ENCODE peak calls at places on chromosomes 1 and 21, in eight cellular contexts. T is colonic mucosa; Q is endodermal cell; D is left ventricle myocardium inferior; Z is cardiac muscle cell; S is transverse colon; E is CD8-positive, alpha-beta memory T cell; Y is uterus. R is an unnamed sample.

GRCh38 chr1:50978144-50978851 is 8.3 kb downstream of the CDKN2C start:
- DNase-seq in T (peak; percentile 76), Q (peak; percentile 92), D (peak; percentile 67), Z (peak; percentile 65), S (peak; percentile 70), E (no peak), Y (peak; percentile 53), R (peak; percentile 90)

GRCh38 chr21:45405271-45405818 is 380 bp downstream of the COL18A1 start:
- DNase-seq in T (no peak), Q (peak; percentile 67), D (peak; percentile 73), Z (peak; percentile 62), S (no peak), E (no peak), Y (no peak), R (peak; percentile 53)

GRCh38 chr21:25700741-25701140 is 34.0 kb downstream of the ATP5PF start:
- DNase-seq in T (no peak), Q (no peak), D (no peak), Z (no peak), S (no peak), E (no peak), Y (no peak), R (no peak)

GRCh38 chr1:22861764-22862440 is 110.8 kb downstream of the LACTBL1 start:
- DNase-seq in T (peak; percentile 30), Q (peak; percentile 79), D (no peak), Z (peak; percentile 90), S (peak; percentile 22), E (no peak), Y (no peak), R (no peak)

GRCh38 chr1:13682443-13682842 is 17.5 kb upstream of the PRDM2 start:
- DNase-seq in T (no peak), Q (no peak), D (no peak), Z (no peak), S (no peak), E (no peak), Y (no peak), R (no peak)

GRCh38 chr1:147631839-147632238 is 38.5 kb downstream of the ACP6 start:
- DNase-seq in T (no peak), Q (no peak), D (no peak), Z (no peak), S (no peak), E (no peak), Y (no peak), R (no peak)

GRCh38 chr1:32546611-32547010 is 7.4 kb downstream of the ZBTB8A start:
- DNase-seq in T (no peak), Q (no peak), D (no peak), Z (no peak), S (no peak), E (no peak), Y (no peak), R (no peak)

GRCh38 chr1:165411396-165411795 is 33.5 kb downstream of the RXRG start:
- DNase-seq in T (no peak), Q (no peak), D (no peak), Z (no peak), S (no peak), E (no peak), Y (no peak), R (no peak)

GRCh38 chr1:50332941-50333594 is 90.2 kb downstream of the DMRTA2 start:
- DNase-seq in T (peak; percentile 60), Q (peak; percentile 94), D (peak; percentile 59), Z (peak; percentile 69), S (peak; percentile 78), E (peak; percentile 40), Y (no peak), R (peak; percentile 58)

GRCh38 chr1:117216718-117217117 is 6.0 kb upstream of the VTCN1 start:
- DNase-seq in T (no peak), Q (no peak), D (no peak), Z (no peak), S (no peak), E (no peak), Y (no peak), R (no peak)

GRCh38 chr1:2862441-2863148 is 61.1 kb upstream of the TTC34 start:
- DNase-seq in T (no peak), Q (no peak), D (no peak), Z (no peak), S (no peak), E (no peak), Y (no peak), R (no peak)

GRCh38 chr21:31656199-31657095 is 3.0 kb upstream of the SOD1 start:
- DNase-seq in T (no peak), Q (no peak), D (no peak), Z (no peak), S (no peak), E (no peak), Y (no peak), R (peak; percentile 80)

GRCh38 chr1:210594605-210595004 is 265.9 kb downstream of the HHAT start:
- DNase-seq in T (no peak), Q (no peak), D (no peak), Z (no peak), S (no peak), E (no peak), Y (no peak), R (no peak)

GRCh38 chr1:227068883-227069282 is 128.8 kb downstream of the COQ8A start:
- DNase-seq in T (no peak), Q (no peak), D (no peak), Z (no peak), S (no peak), E (no peak), Y (no peak), R (no peak)

GRCh38 chr1:229027622-229028182 is 243.2 kb upstream of the RAB4A start:
- DNase-seq in T (no peak), Q (peak; percentile 79), D (no peak), Z (peak; percentile 95), S (peak; percentile 34), E (no peak), Y (peak; percentile 50), R (no peak)

GRCh38 chr1:196361112-196361714 is 247.0 kb downstream of the KCNT2 start:
- DNase-seq in T (no peak), Q (no peak), D (no peak), Z (peak; percentile 11), S (no peak), E (no peak), Y (no peak), R (peak; percentile 3)

GRCh38 chr1:215875712-215876111 is 308.6 kb downstream of the KCTD3 start:
- DNase-seq in T (no peak), Q (no peak), D (no peak), Z (no peak), S (no peak), E (no peak), Y (no peak), R (no peak)

GRCh38 chr1:213284626-213285025 is 233.6 kb downstream of the RPS6KC1 start:
- DNase-seq in T (no peak), Q (no peak), D (no peak), Z (peak; percentile 10), S (no peak), E (no peak), Y (no peak), R (no peak)

GRCh38 chr1:94218332-94218731 is 19.1 kb downstream of the ARHGAP29 start:
- DNase-seq in T (no peak), Q (no peak), D (no peak), Z (no peak), S (no peak), E (no peak), Y (no peak), R (no peak)
- H3K27me3 ChIP-seq in T (no peaks in the 10 kb centered on the region), Q (no peaks in the 10 kb centered on the region), D (no peaks in the 10 kb centered on the region), Z (no peaks in the 10 kb centered on the region), S (no peaks in the 10 kb centered on the region), E (no peaks in the 10 kb centered on the region), Y (no peaks in the 10 kb centered on the region), R (no peaks in the 10 kb centered on the region)

DNA sequence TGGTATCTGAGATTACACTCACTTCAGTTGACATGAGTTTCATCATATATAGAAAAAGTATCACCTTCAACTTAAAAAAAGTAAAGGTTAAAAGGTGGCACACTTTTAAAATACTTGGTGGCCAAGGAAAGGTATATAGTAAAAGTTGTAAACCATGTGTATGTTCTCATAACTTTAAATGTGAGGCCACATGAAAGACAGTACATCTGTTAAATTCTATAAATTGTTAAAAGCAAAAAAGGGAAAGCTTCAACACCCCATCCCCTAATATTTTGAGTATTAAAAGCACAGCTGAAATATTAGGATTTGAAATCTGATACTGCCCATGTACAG is 5.6 kb downstream of the IRF2BP2 start:
- DNase-seq in T (no peak), Q (no peak), D (no peak), Z (no peak), S (no peak), E (no peak), Y (no peak), R (no peak)
- H3K4me3 ChIP-seq in T (peak overlapping the region; percentile 85), Q (peak overlapping the region; percentile 92), D (peak overlapping the region; percentile 87), Z (peak overlapping the region; percentile 95), S (peak overlapping the region; percentile 89), E (peak overlapping the region; percentile 93), Y (peak overlapping the region; percentile 54), R (peak overlapping the region; percentile 74)

GRCh38 chr1:4275083-4275482 is 375.0 kb upstream of the C1orf174 start:
- DNase-seq in T (no peak), Q (no peak), D (no peak), Z (no peak), S (no peak), E (no peak), Y (no peak), R (no peak)

GRCh38 chr1:4270651-4271337 is 370.7 kb upstream of the C1orf174 start:
- DNase-seq in T (no peak), Q (no peak), D (no peak), Z (no peak), S (no peak), E (no peak), Y (no peak), R (no peak)

GRCh38 chr1:4273747-4274146 is 373.7 kb upstream of the C1orf174 start:
- DNase-seq in T (no peak), Q (no peak), D (no peak), Z (no peak), S (no peak), E (no peak), Y (no peak), R (no peak)

GRCh38 chr1:4271338-4271998 is 371.4 kb upstream of the C1orf174 start:
- DNase-seq in T (no peak), Q (peak; percentile 50), D (no peak), Z (no peak), S (no peak), E (no peak), Y (no peak), R (no peak)

DNA sequence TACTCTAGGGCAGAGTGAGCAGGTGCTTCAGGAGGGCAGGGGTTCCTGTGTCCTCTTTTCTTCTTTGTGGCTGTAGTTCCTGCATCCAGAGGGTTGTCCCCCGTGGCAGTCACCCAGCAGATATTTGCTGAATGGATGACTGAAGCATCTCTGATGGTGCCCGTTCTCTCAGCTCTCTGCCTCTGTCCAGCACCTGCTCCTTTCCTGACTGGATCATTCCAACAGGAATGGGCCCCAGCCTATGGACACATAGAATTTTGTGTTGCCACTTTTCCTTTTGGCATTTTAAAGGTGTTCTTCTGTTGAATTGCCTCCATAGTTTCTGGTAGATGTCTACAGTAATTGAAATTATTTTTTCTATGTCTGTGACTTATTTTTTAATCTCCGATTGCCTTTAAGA is 372.5 kb upstream of the C1orf174 start:
- DNase-seq in T (no peak), Q (no peak), D (no peak), Z (no peak), S (no peak), E (no peak), Y (no peak), R (no peak)
- H3K9me3 ChIP-seq in T (no peaks in the 10 kb centered on the region), Q (peaks cover 7% of the 10 kb centered on the region), D (peaks cover 18% of the 10 kb centered on the region), Z (no peaks in the 10 kb centered on the region), S (no peaks in the 10 kb centered on the region), E (no peaks in the 10 kb centered on the region), Y (no peaks in the 10 kb centered on the region), R (no peaks in the 10 kb centered on the region)

DNA sequence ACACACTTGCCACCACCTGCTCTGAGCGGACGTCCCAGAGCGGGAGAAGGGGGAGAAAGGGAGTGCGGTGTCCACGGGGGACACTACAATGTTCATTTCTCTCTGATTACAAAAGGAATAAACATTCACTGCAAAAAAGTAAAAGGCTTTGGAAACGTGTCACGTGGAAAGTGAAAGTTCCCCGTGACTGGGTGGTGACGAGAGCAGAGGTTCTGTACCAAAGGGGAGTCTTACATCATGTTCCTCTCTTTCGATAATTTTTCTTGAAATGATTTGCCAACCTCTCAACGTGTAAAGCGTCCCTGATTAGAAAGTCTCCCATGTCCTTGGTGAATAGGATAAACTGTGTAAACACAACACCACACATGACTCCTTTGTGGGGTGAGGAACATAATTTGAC is 22.0 kb upstream of the PRDM15 start:
- DNase-seq in T (no peak), Q (no peak), D (no peak), Z (no peak), S (no peak), E (no peak), Y (no peak), R (no peak)
- H3K27me3 ChIP-seq in T (no peaks in the 10 kb centered on the region), Q (no peaks in the 10 kb centered on the region), D (no peaks in the 10 kb centered on the region), Z (no peaks in the 10 kb centered on the region), S (no peaks in the 10 kb centered on the region), E (no peaks in the 10 kb centered on the region), Y (no peaks in the 10 kb centered on the region), R (no peaks in the 10 kb centered on the region)

R was measured in MG63.